ENCODE peak calls at places on chromosome 17, in four cellular contexts. One of them, this sample, is unnamed.

GRCh38 chr17:59633658-59634359 is 14.1 kb downstream of the CLTC start:
- DNase-seq in SK-MEL-5: no peak
- DNase-seq in cardiac muscle cell: no peak
- DNase-seq in tibial nerve: no peak
- DNase-seq in this sample: no peak

GRCh38 chr17:75572713-75573539 is 14.7 kb upstream of the MYO15B start:
- DNase-seq in tibial nerve: no peak
- DNase-seq in cardiac muscle cell: no peak
- DNase-seq in SK-MEL-5: no peak
- DNase-seq in this sample: no peak

GRCh38 chr17:44971776-44972483 is 3.8 kb upstream of the C1QL1 start:
- DNase-seq in cardiac muscle cell: no peak
- DNase-seq in tibial nerve: no peak
- DNase-seq in SK-MEL-5: no peak
- DNase-seq in this sample: no peak

GRCh38 chr17:32275060-32276042 is 9.7 kb downstream of the RHBDL3 start:
- DNase-seq in SK-MEL-5: peak; percentile 29
- DNase-seq in cardiac muscle cell: no peak
- DNase-seq in tibial nerve: no peak
- DNase-seq in this sample: peak; percentile 53

GRCh38 chr17:73952498-73953205 is 250.8 kb upstream of the RPL38 start:
- DNase-seq in tibial nerve: no peak
- DNase-seq in cardiac muscle cell: peak; percentile 75
- DNase-seq in SK-MEL-5: peak; percentile 27
- DNase-seq in this sample: no peak

GRCh38 chr17:66255112-66255511 is 25.9 kb upstream of the APOH start:
- DNase-seq in cardiac muscle cell: peak; percentile 73
- DNase-seq in SK-MEL-5: peak; percentile 92
- DNase-seq in tibial nerve: peak; percentile 60
- DNase-seq in this sample: peak; percentile 47

GRCh38 chr17:43695968-43696865 is 34.5 kb upstream of the MEOX1 start:
- DNase-seq in cardiac muscle cell: no peak
- DNase-seq in SK-MEL-5: no peak
- DNase-seq in tibial nerve: no peak
- DNase-seq in this sample: no peak

GRCh38 chr17:81480140-81480917 is 32.3 kb downstream of the ACTG1 start:
- DNase-seq in cardiac muscle cell: no peak
- DNase-seq in tibial nerve: peak; percentile 56
- DNase-seq in SK-MEL-5: no peak
- DNase-seq in this sample: no peak

GRCh38 chr17:31492880-31493655 is 101.6 kb downstream of the RAB11FIP4 start:
- DNase-seq in cardiac muscle cell: no peak
- DNase-seq in tibial nerve: peak; percentile 38
- DNase-seq in SK-MEL-5: no peak
- DNase-seq in this sample: no peak

GRCh38 chr17:31724619-31725018 is 134.4 kb downstream of the COPRS start:
- DNase-seq in SK-MEL-5: no peak
- DNase-seq in cardiac muscle cell: no peak
- DNase-seq in tibial nerve: no peak
- DNase-seq in this sample: no peak

GRCh38 chr17:412211-413015 is 59.8 kb upstream of the RPH3AL start:
- DNase-seq in tibial nerve: peak; percentile 62
- DNase-seq in cardiac muscle cell: peak; percentile 62
- DNase-seq in SK-MEL-5: peak; percentile 78
- DNase-seq in this sample: peak; percentile 62

GRCh38 chr17:8791910-8792270 is 7.3 kb downstream of the MFSD6L start:
- DNase-seq in cardiac muscle cell: no peak
- DNase-seq in SK-MEL-5: peak; percentile 27
- DNase-seq in tibial nerve: no peak
- DNase-seq in this sample: no peak

GRCh38 chr17:50459756-50460155 is 8.9 kb downstream of the CHAD start:
- DNase-seq in cardiac muscle cell: no peak
- DNase-seq in tibial nerve: no peak
- DNase-seq in SK-MEL-5: no peak
- DNase-seq in this sample: no peak

GRCh38 chr17:75091855-75092327 is 4.1 kb downstream of the SLC16A5 start:
- DNase-seq in SK-MEL-5: no peak
- DNase-seq in cardiac muscle cell: no peak
- DNase-seq in tibial nerve: no peak
- DNase-seq in this sample: no peak

GRCh38 chr17:38746893-38747384 is 1.2 kb downstream of the PCGF2 start:
- DNase-seq in cardiac muscle cell: no peak
- DNase-seq in SK-MEL-5: no peak
- DNase-seq in tibial nerve: no peak
- DNase-seq in this sample: no peak

GRCh38 chr17:4548721-4549531 is 6.3 kb downstream of the MYBBP1A start:
- DNase-seq in tibial nerve: no peak
- DNase-seq in cardiac muscle cell: no peak
- DNase-seq in SK-MEL-5: no peak
- DNase-seq in this sample: no peak

GRCh38 chr17:50096092-50096491 is 941 bp downstream of the PDK2 start:
- DNase-seq in cardiac muscle cell: no peak
- DNase-seq in SK-MEL-5: no peak
- DNase-seq in tibial nerve: no peak
- DNase-seq in this sample: no peak

GRCh38 chr17:81386646-81387234 is 8.5 kb upstream of the BAHCC1 start:
- DNase-seq in SK-MEL-5: peak; percentile 69
- DNase-seq in tibial nerve: no peak
- DNase-seq in cardiac muscle cell: peak; percentile 78
- DNase-seq in this sample: peak; percentile 62

GRCh38 chr17:76530489-76530814 is 7.1 kb downstream of the CYGB start:
- DNase-seq in cardiac muscle cell: no peak
- DNase-seq in tibial nerve: no peak
- DNase-seq in SK-MEL-5: no peak
- DNase-seq in this sample: no peak

GRCh38 chr17:50967795-50968194 is 101.6 kb upstream of the TOB1 start:
- DNase-seq in tibial nerve: no peak
- DNase-seq in cardiac muscle cell: no peak
- DNase-seq in SK-MEL-5: no peak
- DNase-seq in this sample: no peak

GRCh38 chr17:2362016-2362415 is 24.7 kb downstream of the SGSM2 start:
- DNase-seq in cardiac muscle cell: no peak
- DNase-seq in SK-MEL-5: no peak
- DNase-seq in tibial nerve: no peak
- DNase-seq in this sample: no peak

This sample was measured in uterus.